ENCODE peak calls at places on chromosome 3, in four cellular contexts. D, S, V and Q are unnamed samples.
A peak's percentile ranks its signal among the peaks of the same experiment; 100 is the strongest.

GRCh38 chr3:113273011-113273410 is 61.7 kb downstream of the BOC start:
- DNase-seq in D (no peak), S (no peak), V (no peak), Q (no peak)

GRCh38 chr3:114624047-114624445 is 330.2 kb downstream of the TIGIT start:
- DNase-seq in D (no peak), S (peak; percentile 9), V (peak; percentile 77), Q (no peak)

GRCh38 chr3:168884353-168884903 is 779.1 kb downstream of the MECOM start:
- DNase-seq in D (no peak), S (no peak), V (peak; percentile 90), Q (no peak)

GRCh38 chr3:37223084-37223975 is 48.9 kb upstream of the LRRFIP2 start:
- DNase-seq in D (no peak), S (peak; percentile 29), V (no peak), Q (no peak)

GRCh38 chr3:155778441-155778840 is 27.6 kb downstream of the C3orf33 start:
- DNase-seq in D (no peak), S (no peak), V (no peak), Q (no peak)

GRCh38 chr3:108603689-108604088 is 14.2 kb downstream of the DZIP3 start:
- DNase-seq in D (no peak), S (no peak), V (no peak), Q (no peak)

GRCh38 chr3:12194209-12194608 is 35.5 kb upstream of the TIMP4 start:
- DNase-seq in D (peak; percentile 36), S (no peak), V (peak; percentile 98), Q (peak; percentile 55)

GRCh38 chr3:31403197-31403596 is 129.5 kb upstream of the STT3B start:
- DNase-seq in D (no peak), S (no peak), V (no peak), Q (no peak)

GRCh38 chr3:94049267-94049666 is 13.4 kb downstream of the DHFR2 start:
- DNase-seq in D (no peak), S (no peak), V (no peak), Q (no peak)

GRCh38 chr3:48899298-48899697 is 616 bp upstream of the SLC25A20 start:
- DNase-seq in D (no peak), S (no peak), V (no peak), Q (no peak)

GRCh38 chr3:115072265-115073008 is 74.7 kb downstream of the ZBTB20 start:
- DNase-seq in D (peak; percentile 22), S (no peak), V (peak; percentile 26), Q (peak; percentile 33)

GRCh38 chr3:117473981-117474563 is 764.5 kb downstream of the TUSC7 start:
- DNase-seq in D (no peak), S (no peak), V (no peak), Q (no peak)

GRCh38 chr3:178895178-178895789 is 176.3 kb downstream of the ZMAT3 start:
- DNase-seq in D (no peak), S (no peak), V (no peak), Q (no peak)

GRCh38 chr3:77041156-77041696 is 1.3 kb downstream of the ROBO2 start:
- DNase-seq in D (no peak), S (no peak), V (no peak), Q (no peak)

GRCh38 chr3:142209655-142210054 is 15.7 kb downstream of the GK5 start:
- DNase-seq in D (no peak), S (no peak), V (peak; percentile 88), Q (peak; percentile 81)

GRCh38 chr3:139062915-139063314 is 18.2 kb upstream of the PRR23C start:
- DNase-seq in D (no peak), S (no peak), V (peak; percentile 1), Q (no peak)

GRCh38 chr3:70433091-70433490 is 120.7 kb upstream of the MDFIC2 start:
- DNase-seq in D (no peak), S (no peak), V (peak; percentile 22), Q (no peak)

GRCh38 chr3:20974389-20974788 is 776.6 kb downstream of the ZNF385D start:
- DNase-seq in D (no peak), S (no peak), V (no peak), Q (no peak)

GRCh38 chr3:127182848-127183714 is 9.8 kb upstream of the PRR23E start:
- DNase-seq in D (peak; percentile 6), S (no peak), V (no peak), Q (no peak)

GRCh38 chr3:194659778-194660177 is 12.2 kb downstream of the LSG1 start:
- DNase-seq in D (no peak), S (no peak), V (no peak), Q (no peak)

GRCh38 chr3:159631226-159631625 is 357.4 kb upstream of the IL12A start:
- DNase-seq in D (no peak), S (no peak), V (no peak), Q (no peak)

GRCh38 chr3:134542287-134542686 is 56.4 kb downstream of the CEP63 start:
- DNase-seq in D (no peak), S (no peak), V (no peak), Q (no peak)

GRCh38 chr3:100789582-100789981 is 80.3 kb downstream of the TFG start:
- DNase-seq in D (no peak), S (no peak), V (no peak), Q (no peak)

GRCh38 chr3:141519587-141519986 is 32.8 kb downstream of the RASA2 start:
- DNase-seq in D (no peak), S (no peak), V (no peak), Q (no peak)

GRCh38 chr3:77039606-77040553 is at the start of gene ROBO2:
- DNase-seq in D (no peak), S (no peak), V (peak; percentile 47), Q (peak; percentile 81)

GRCh38 chr3:48413611-48414010 is 16.3 kb downstream of the PLXNB1 start:
- DNase-seq in D (no peak), S (no peak), V (no peak), Q (no peak)

GRCh38 chr3:171640520-171641412 is 169.5 kb downstream of the PLD1 start:
- DNase-seq in D (no peak), S (peak; percentile 25), V (peak; percentile 36), Q (no peak)

GRCh38 chr3:88105325-88105724 is 44.4 kb upstream of the C3orf38 start:
- DNase-seq in D (no peak), S (no peak), V (no peak), Q (no peak)

GRCh38 chr3:67650084-67650483 is 4.3 kb downstream of the SUCLG2 start:
- DNase-seq in D (no peak), S (peak; percentile 88), V (no peak), Q (no peak)

GRCh38 chr3:33063651-33064051 is 33.3 kb downstream of the GLB1 start:
- DNase-seq in D (no peak), S (no peak), V (no peak), Q (no peak)

GRCh38 chr3:55405436-55405835 is 81.7 kb downstream of the WNT5A start:
- DNase-seq in D (no peak), S (no peak), V (peak; percentile 36), Q (peak; percentile 3)

GRCh38 chr3:50444213-50444612 is 59.2 kb downstream of the CACNA2D2 start:
- DNase-seq in D (no peak), S (no peak), V (no peak), Q (no peak)

GRCh38 chr3:7444886-7445285 is 584.0 kb downstream of the GRM7 start:
- DNase-seq in D (no peak), S (no peak), V (no peak), Q (no peak)
- H3K4me3 ChIP-seq in D (no peak overlapping the region), S (no peak overlapping the region), V (no peak overlapping the region), Q (no peak overlapping the region)

GRCh38 chr3:192410684-192410960 is 316.7 kb downstream of the FGF12 start:
- DNase-seq in D (no peak), S (no peak), V (no peak), Q (no peak)

GRCh38 chr3:192408007-192408655 is 319.2 kb downstream of the FGF12 start:
- DNase-seq in D (no peak), S (no peak), V (peak; percentile 14), Q (no peak)

GRCh38 chr3:192409838-192410683 is 317.3 kb downstream of the FGF12 start:
- DNase-seq in D (no peak), S (no peak), V (peak; percentile 22), Q (peak; percentile 62)

GRCh38 chr3:192409203-192409837 is 318.0 kb downstream of the FGF12 start:
- DNase-seq in D (no peak), S (no peak), V (peak; percentile 28), Q (no peak)

DNA sequence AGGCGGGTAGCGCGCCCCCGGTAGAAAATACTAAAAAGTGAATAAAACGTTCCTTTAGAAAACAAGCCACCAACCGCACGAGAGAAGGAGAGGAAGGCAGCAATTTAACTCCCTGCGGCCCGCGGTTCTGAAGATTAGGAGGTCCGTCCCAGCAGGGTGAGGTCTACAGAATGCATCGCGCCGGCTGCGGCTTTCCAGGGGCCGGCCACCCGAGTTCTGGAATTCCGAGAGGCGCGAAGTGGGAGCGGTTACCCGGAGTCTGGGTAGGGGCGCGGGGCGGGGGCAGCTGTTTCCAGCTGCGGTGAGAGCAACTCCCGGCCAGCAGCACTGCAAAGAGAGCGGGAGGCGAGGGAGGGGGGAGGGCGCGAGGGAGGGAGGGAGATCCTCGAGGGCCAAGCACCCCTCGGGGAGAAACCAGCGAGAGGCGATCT is 318.6 kb downstream of the FGF12 start:
- DNase-seq in D (no peak), S (no peak), V (peak; percentile 14), Q (no peak)
- TF ChIP-seq EZH2 in D (no peak), S (no peak), V (no peak), Q (no peak)

GRCh38 chr3:81980566-81981494 is 219.4 kb upstream of the GBE1 start:
- DNase-seq in D (peak; percentile 40), S (no peak), V (no peak), Q (no peak)
- H3K4me3 ChIP-seq in D (no peak overlapping the region), S (no peak overlapping the region), V (no peak overlapping the region), Q (no peak overlapping the region)

GRCh38 chr3:124584552-124585391 is 145.5 kb upstream of the UMPS start:
- DNase-seq in D (peak; percentile 38), S (peak; percentile 73), V (peak; percentile 30), Q (peak; percentile 64)
- TF ChIP-seq EZH2 in D (no peak), S (no peak), V (peak; percentile 61), Q (no peak)

GRCh38 chr3:183178833-183179549 is 16.5 kb upstream of the LAMP3 start:
- DNase-seq in D (no peak), S (no peak), V (peak; percentile 40), Q (peak; percentile 72)
- H3K4me3 ChIP-seq in D (peak overlapping the region; percentile 52), S (no peak overlapping the region), V (peak overlapping the region; percentile 61), Q (peak overlapping the region; percentile 45)

GRCh38 chr3:147424325-147424910 is 15.3 kb downstream of the ZIC1 start:
- DNase-seq in D (no peak), S (no peak), V (no peak), Q (no peak)
- TF ChIP-seq EZH2 in D (no peak), S (no peak), V (no peak), Q (no peak)

GRCh38 chr3:160780246-160780645 is 24.2 kb downstream of the PPM1L start:
- DNase-seq in D (no peak), S (no peak), V (no peak), Q (no peak)
- H3K4me3 ChIP-seq in D (no peak overlapping the region), S (no peak overlapping the region), V (no peak overlapping the region), Q (no peak overlapping the region)

GRCh38 chr3:45796902-45797637 is 734 bp upstream of the SLC6A20 start:
- DNase-seq in D (no peak), S (no peak), V (no peak), Q (no peak)
- TF ChIP-seq EZH2 in D (no peak), S (no peak), V (peak; percentile 38), Q (no peak)